ENCODE peak calls at places on chromosomes 2 and 18, in five cellular contexts. J is A172, H is head of caudate nucleus, W is HT-29, S is cardiac muscle cell. X is an unnamed sample.

GRCh38 chr18:24396082-24396623 is 1.5 kb downstream of the OSBPL1A start:
- DNase-seq in S (no peak), H (no peak), W (no peak), J (no peak), X (no peak)

GRCh38 chr2:189570565-189570964 is 10.0 kb downstream of the SLC40A1 start:
- DNase-seq in J (peak), W (no peak), H (no peak), S (peak), X (no peak)

GRCh38 chr18:70907673-70908072 is 618.8 kb downstream of the SOCS6 start:
- DNase-seq in J (peak), W (no peak), H (no peak), S (peak), X (no peak)

GRCh38 chr2:24082787-24083566 is 1.7 kb downstream of the TP53I3 start:
- DNase-seq in J (no peak), W (no peak), S (no peak), H (no peak), X (no peak)

GRCh38 chr2:201203916-201204654 is 21.1 kb downstream of the CASP10 start:
- DNase-seq in J (no peak), H (no peak), S (peak), W (no peak), X (no peak)

GRCh38 chr2:230700447-230700846 is 12.2 kb upstream of the CAB39 start:
- DNase-seq in H (no peak), S (peak), W (no peak), J (no peak), X (no peak)

GRCh38 chr2:10619643-10620042 is 70.1 kb downstream of the NOL10 start:
- DNase-seq in S (peak), J (no peak), H (no peak), W (no peak), X (no peak)

GRCh38 chr2:217075225-217075802 is 215.4 kb upstream of the TNP1 start:
- DNase-seq in J (no peak), W (no peak), H (no peak), S (peak), X (peak)

GRCh38 chr2:110883401-110883800 is 151.0 kb downstream of the ACOXL start:
- DNase-seq in S (no peak), H (no peak), W (no peak), J (no peak), X (no peak)

GRCh38 chr18:74506405-74507119 is 10.4 kb downstream of the CNDP2 start:
- DNase-seq in H (no peak), J (no peak), S (peak), W (no peak), X (no peak)

GRCh38 chr2:54808642-54809041 is 85.2 kb downstream of the EML6 start:
- DNase-seq in J (no peak), S (no peak), W (no peak), H (no peak), X (no peak)

GRCh38 chr2:128304715-128305554 is 13.7 kb downstream of the HS6ST1 start:
- DNase-seq in J (peak), S (peak), W (peak), H (no peak), X (peak)

GRCh38 chr18:44170208-44170880 is 510.3 kb upstream of the SETBP1 start:
- DNase-seq in W (no peak), S (no peak), H (no peak), J (no peak), X (no peak)